ENCODE peak calls at places on chromosomes 3 and 15, in five cellular contexts. D is smooth muscle cell of the brain vasculature; U is stimulated activated CD4-positive, alpha-beta T cell treated with anti-CD3 and anti-CD28 coated beads, Interleukin-15, amount 100 ng/mL, for 24 hours; G is lower lobe of right lung; K is cardiac fibroblast. A is an unnamed sample.

GRCh38 chr3:138042043-138042442 is 32.1 kb downstream of the CLDN18 start:
- DNase-seq in D (no peak), U (no peak), G (no peak), K (peak), A (no peak)

GRCh38 chr3:98130421-98130820 is at the start of gene OR5H1:
- DNase-seq in D (no peak), U (no peak), G (no peak), K (no peak), A (no peak)

GRCh38 chr3:145798005-145798404 is 363.0 kb downstream of the PLOD2 start:
- DNase-seq in D (no peak), U (no peak), G (no peak), K (no peak), A (no peak)

GRCh38 chr3:13420817-13421755 is 964 bp upstream of the NUP210 start:
- DNase-seq in D (no peak), U (peak), G (peak), K (no peak), A (no peak)

GRCh38 chr3:72194464-72194857 is 409.5 kb upstream of the PROK2 start:
- DNase-seq in D (no peak), U (no peak), G (no peak), K (no peak), A (no peak)

GRCh38 chr3:116367761-116368395 is 77.4 kb downstream of the LSAMP start:
- DNase-seq in D (no peak), U (no peak), G (no peak), K (no peak), A (no peak)

GRCh38 chr3:195259564-195260285 is 11.2 kb downstream of the XXYLT1 start:
- DNase-seq in D (peak), U (peak), G (peak), K (peak), A (peak)

GRCh38 chr3:169295912-169296311 is 367.6 kb downstream of the MECOM start:
- DNase-seq in D (no peak), U (no peak), G (no peak), K (no peak), A (no peak)

GRCh38 chr3:119571688-119572087 is 7.6 kb upstream of the ADPRH start:
- DNase-seq in D (no peak), U (no peak), G (no peak), K (no peak), A (no peak)

GRCh38 chr15:81294501-81294850 is 29.5 kb downstream of the STARD5 start:
- DNase-seq in D (no peak), U (peak), G (no peak), K (no peak), A (no peak)

GRCh38 chr15:48855501-48856440 is 22.2 kb upstream of the EID1 start:
- DNase-seq in D (no peak), U (no peak), G (no peak), K (peak), A (no peak)

GRCh38 chr15:73232771-73233170 is 136.0 kb downstream of the HCN4 start:
- DNase-seq in D (no peak), U (no peak), G (no peak), K (no peak), A (no peak)